ENCODE peak calls at places on chromosome 18, in five cellular contexts. One of them, this sample, is unnamed.

GRCh38 chr18:41594582-41594981 is 360.5 kb upstream of the PIK3C3 start:
- DNase-seq in transverse colon: no peak
- DNase-seq in HCT116: no peak
- DNase-seq in breast epithelium: no peak
- DNase-seq in HL-60: no peak
- DNase-seq in this sample: no peak

GRCh38 chr18:36420826-36421225 is 123.3 kb downstream of the FHOD3 start:
- DNase-seq in transverse colon: no peak
- DNase-seq in breast epithelium: no peak
- DNase-seq in HL-60: no peak
- DNase-seq in HCT116: no peak
- DNase-seq in this sample: no peak

GRCh38 chr18:37385846-37386435 is 179.7 kb downstream of the CELF4 start:
- DNase-seq in breast epithelium: no peak
- DNase-seq in transverse colon: no peak
- DNase-seq in HL-60: no peak
- DNase-seq in HCT116: peak
- DNase-seq in this sample: no peak

GRCh38 chr18:10950876-10951630 is 198.3 kb downstream of the PIEZO2 start:
- DNase-seq in breast epithelium: no peak
- DNase-seq in HL-60: no peak
- DNase-seq in HCT116: no peak
- DNase-seq in transverse colon: no peak
- DNase-seq in this sample: no peak

GRCh38 chr18:69161383-69162028 is 239.2 kb upstream of the DOK6 start:
- DNase-seq in breast epithelium: no peak
- DNase-seq in HL-60: no peak
- DNase-seq in HCT116: no peak
- DNase-seq in transverse colon: no peak
- DNase-seq in this sample: no peak

GRCh38 chr18:6414723-6415362 is at the start of gene L3MBTL4:
- DNase-seq in transverse colon: peak
- DNase-seq in HCT116: no peak
- DNase-seq in breast epithelium: peak
- DNase-seq in HL-60: no peak
- DNase-seq in this sample: peak

GRCh38 chr18:10379511-10379910 is 74.9 kb upstream of the APCDD1 start:
- DNase-seq in HL-60: no peak
- DNase-seq in transverse colon: no peak
- DNase-seq in HCT116: no peak
- DNase-seq in breast epithelium: no peak
- DNase-seq in this sample: no peak

GRCh38 chr18:54392621-54393023 is 34.9 kb downstream of the C18orf54 start:
- DNase-seq in HL-60: peak
- DNase-seq in HCT116: peak
- DNase-seq in breast epithelium: no peak
- DNase-seq in transverse colon: no peak
- DNase-seq in this sample: no peak

GRCh38 chr18:45628979-45629958 is 14.0 kb downstream of the SLC14A2 start:
- DNase-seq in transverse colon: no peak
- DNase-seq in HL-60: peak
- DNase-seq in breast epithelium: no peak
- DNase-seq in HCT116: no peak
- DNase-seq in this sample: no peak

GRCh38 chr18:68734311-68734710 is 19.4 kb upstream of the TMX3 start:
- DNase-seq in transverse colon: no peak
- DNase-seq in breast epithelium: no peak
- DNase-seq in HCT116: no peak
- DNase-seq in HL-60: no peak
- DNase-seq in this sample: no peak

GRCh38 chr18:13536578-13536977 is 189.8 kb downstream of the FAM210A start:
- DNase-seq in breast epithelium: no peak
- DNase-seq in HCT116: no peak
- DNase-seq in HL-60: no peak
- DNase-seq in transverse colon: no peak
- DNase-seq in this sample: no peak

GRCh38 chr18:35376742-35377695 is at the start of gene ZNF396:
- DNase-seq in HCT116: peak
- DNase-seq in transverse colon: peak
- DNase-seq in HL-60: peak
- DNase-seq in breast epithelium: peak
- DNase-seq in this sample: peak

DNA sequence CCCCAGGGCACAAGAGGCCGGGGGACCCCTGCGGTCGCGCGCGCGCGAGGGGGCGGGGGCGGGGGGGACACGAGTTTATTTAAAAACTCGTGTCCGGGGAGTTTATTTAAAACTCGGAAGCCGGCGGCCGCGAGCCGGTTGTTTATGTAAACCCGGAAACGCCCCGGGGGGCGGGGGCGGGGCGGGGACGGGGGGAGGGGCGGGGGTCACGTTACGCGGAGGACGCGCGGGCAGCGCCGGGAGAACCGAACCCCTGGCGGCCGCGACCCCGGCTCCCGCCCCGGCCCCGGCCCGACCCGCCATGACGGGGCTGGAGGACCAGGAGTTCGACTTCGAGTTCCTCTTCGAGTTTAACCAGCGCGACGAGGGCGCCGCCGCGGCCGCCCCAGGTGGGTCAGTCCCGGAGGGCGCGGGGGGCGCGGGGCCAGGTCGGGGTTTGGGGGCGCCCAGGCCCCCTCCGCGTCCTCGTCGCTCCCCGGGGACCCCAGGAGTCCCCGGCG is 4.4 kb downstream of the NFATC1 start:
- DNase-seq in HCT116: no peak
- DNase-seq in breast epithelium: no peak
- DNase-seq in HL-60: no peak
- DNase-seq in transverse colon: peak
- DNase-seq in this sample: peak
- TF ChIP-seq POLR2AphosphoS5 in HCT116: no peak
- TF ChIP-seq POLR2AphosphoS5 in breast epithelium: no peak
- TF ChIP-seq POLR2AphosphoS5 in HL-60: no peak
- TF ChIP-seq POLR2AphosphoS5 in transverse colon: no peak
- TF ChIP-seq POLR2AphosphoS5 in this sample: no peak

GRCh38 chr18:59898609-59899297 is 1.0 kb upstream of the PMAIP1 start:
- DNase-seq in HL-60: no peak
- DNase-seq in transverse colon: no peak
- DNase-seq in breast epithelium: no peak
- DNase-seq in HCT116: no peak
- DNase-seq in this sample: no peak

GRCh38 chr18:59900222-59901128 is 679 bp downstream of the PMAIP1 start:
- DNase-seq in breast epithelium: peak
- DNase-seq in transverse colon: peak
- DNase-seq in HL-60: no peak
- DNase-seq in HCT116: no peak
- DNase-seq in this sample: peak

GRCh38 chr18:59899298-59900221 is at the start of gene PMAIP1:
- DNase-seq in breast epithelium: peak
- DNase-seq in transverse colon: peak
- DNase-seq in HCT116: peak
- DNase-seq in HL-60: peak
- DNase-seq in this sample: peak

GRCh38 chr18:59898093-59898492 is 1.7 kb upstream of the PMAIP1 start:
- DNase-seq in breast epithelium: no peak
- DNase-seq in HL-60: no peak
- DNase-seq in HCT116: no peak
- DNase-seq in transverse colon: no peak
- DNase-seq in this sample: no peak

GRCh38 chr18:59897321-59897954 is 2.4 kb upstream of the PMAIP1 start:
- DNase-seq in HCT116: no peak
- DNase-seq in breast epithelium: no peak
- DNase-seq in transverse colon: no peak
- DNase-seq in HL-60: no peak
- DNase-seq in this sample: no peak
- TF ChIP-seq POLR2AphosphoS5 in HCT116: no peak
- TF ChIP-seq POLR2AphosphoS5 in breast epithelium: no peak
- TF ChIP-seq POLR2AphosphoS5 in transverse colon: no peak
- TF ChIP-seq POLR2AphosphoS5 in HL-60: no peak
- TF ChIP-seq POLR2AphosphoS5 in this sample: no peak

GRCh38 chr18:63319383-63320040 is at the start of gene BCL2:
- DNase-seq in transverse colon: peak
- DNase-seq in breast epithelium: peak
- DNase-seq in HL-60: no peak
- DNase-seq in HCT116: no peak
- DNase-seq in this sample: no peak
- TF ChIP-seq POLR2AphosphoS5 in transverse colon: peak
- TF ChIP-seq POLR2AphosphoS5 in breast epithelium: peak
- TF ChIP-seq POLR2AphosphoS5 in HL-60: peak
- TF ChIP-seq POLR2AphosphoS5 in HCT116: no peak
- TF ChIP-seq POLR2AphosphoS5 in this sample: no peak

DNA sequence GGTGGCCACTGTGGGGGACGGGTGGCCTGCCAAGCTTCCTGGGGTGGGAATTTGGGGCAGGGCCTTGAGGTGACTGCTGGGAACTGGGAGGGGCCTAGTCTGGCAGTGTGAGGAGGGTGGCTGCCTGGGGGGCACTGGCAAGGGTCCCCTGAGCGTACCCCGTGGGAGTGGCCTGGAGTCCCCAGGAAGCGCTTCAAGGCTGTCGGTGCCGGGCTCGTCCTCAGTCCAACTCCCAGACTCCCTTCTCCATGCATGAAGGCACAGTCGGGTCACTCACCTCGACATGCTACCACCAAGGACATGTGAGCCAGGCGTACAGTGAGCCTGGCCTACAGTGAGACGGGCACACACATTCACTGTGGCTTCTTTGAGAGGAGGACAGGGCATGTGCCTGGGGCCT is 105.3 kb downstream of the SMIM21 start:
- DNase-seq in HL-60: no peak
- DNase-seq in transverse colon: no peak
- DNase-seq in breast epithelium: no peak
- DNase-seq in HCT116: no peak
- DNase-seq in this sample: no peak
- TF ChIP-seq POLR2AphosphoS5 in HL-60: no peak
- TF ChIP-seq POLR2AphosphoS5 in transverse colon: no peak
- TF ChIP-seq POLR2AphosphoS5 in breast epithelium: no peak
- TF ChIP-seq POLR2AphosphoS5 in HCT116: no peak
- TF ChIP-seq POLR2AphosphoS5 in this sample: no peak

DNA sequence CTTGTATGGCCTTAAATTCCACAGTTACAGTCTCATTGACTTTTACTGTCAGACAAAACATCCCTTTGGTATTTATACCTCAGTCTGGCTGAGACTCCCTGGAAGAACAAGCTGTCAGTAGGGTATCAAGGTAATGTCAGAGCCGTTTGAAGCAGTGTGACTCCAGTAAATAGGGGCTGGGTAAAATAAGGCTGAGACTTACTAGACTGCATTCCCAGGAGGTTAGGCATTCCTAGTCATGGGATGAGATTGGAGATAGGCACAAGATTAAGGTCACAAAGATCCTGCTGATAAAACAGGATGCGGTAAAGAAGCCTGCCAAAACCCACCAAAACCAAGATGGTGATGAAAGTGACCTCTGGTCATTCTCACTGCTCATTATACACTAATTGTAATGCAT is 219.5 kb upstream of the SKOR2 start:
- DNase-seq in transverse colon: no peak
- DNase-seq in HCT116: no peak
- DNase-seq in breast epithelium: no peak
- DNase-seq in HL-60: no peak
- DNase-seq in this sample: no peak
- TF ChIP-seq POLR2AphosphoS5 in transverse colon: no peak
- TF ChIP-seq POLR2AphosphoS5 in HCT116: no peak
- TF ChIP-seq POLR2AphosphoS5 in breast epithelium: no peak
- TF ChIP-seq POLR2AphosphoS5 in HL-60: no peak
- TF ChIP-seq POLR2AphosphoS5 in this sample: no peak

GRCh38 chr18:78915446-78916008 is 64.1 kb upstream of the SALL3 start:
- DNase-seq in HCT116: no peak
- DNase-seq in transverse colon: no peak
- DNase-seq in breast epithelium: no peak
- DNase-seq in HL-60: no peak
- DNase-seq in this sample: no peak
- TF ChIP-seq POLR2AphosphoS5 in HCT116: no peak
- TF ChIP-seq POLR2AphosphoS5 in transverse colon: no peak
- TF ChIP-seq POLR2AphosphoS5 in breast epithelium: no peak
- TF ChIP-seq POLR2AphosphoS5 in HL-60: no peak
- TF ChIP-seq POLR2AphosphoS5 in this sample: no peak

DNA sequence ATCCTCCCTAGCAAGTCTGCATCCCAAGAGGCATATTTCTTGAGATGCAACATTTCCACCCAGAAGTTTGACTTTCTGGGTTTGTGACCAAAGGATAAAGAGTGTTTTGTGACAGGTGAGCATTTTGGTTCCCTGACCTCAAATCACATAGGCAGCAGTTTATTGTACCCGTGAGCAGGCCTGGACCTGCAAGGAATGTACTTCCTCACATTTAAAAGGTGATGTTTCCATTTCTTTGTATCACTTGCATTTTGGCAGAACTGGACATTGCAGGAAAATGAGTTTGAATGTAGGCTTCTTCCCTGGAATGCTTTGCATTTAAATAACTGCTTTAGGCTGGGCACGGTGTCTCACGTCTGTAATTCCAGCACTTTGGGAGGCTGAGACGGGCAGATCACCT is 160.7 kb downstream of the ALPK2 start:
- DNase-seq in HL-60: no peak
- DNase-seq in breast epithelium: no peak
- DNase-seq in HCT116: no peak
- DNase-seq in transverse colon: no peak
- DNase-seq in this sample: no peak
- TF ChIP-seq POLR2AphosphoS5 in HL-60: no peak
- TF ChIP-seq POLR2AphosphoS5 in breast epithelium: no peak
- TF ChIP-seq POLR2AphosphoS5 in HCT116: no peak
- TF ChIP-seq POLR2AphosphoS5 in transverse colon: no peak
- TF ChIP-seq POLR2AphosphoS5 in this sample: no peak

GRCh38 chr18:376307-376706 is 108.5 kb upstream of the THOC1 start:
- DNase-seq in breast epithelium: no peak
- DNase-seq in HCT116: no peak
- DNase-seq in transverse colon: no peak
- DNase-seq in HL-60: no peak
- DNase-seq in this sample: no peak

GRCh38 chr18:371616-371998 is 103.8 kb upstream of the THOC1 start:
- DNase-seq in breast epithelium: peak
- DNase-seq in transverse colon: no peak
- DNase-seq in HCT116: no peak
- DNase-seq in HL-60: no peak
- DNase-seq in this sample: no peak

GRCh38 chr18:377088-377487 is 109.2 kb upstream of the THOC1 start:
- DNase-seq in HL-60: no peak
- DNase-seq in transverse colon: no peak
- DNase-seq in HCT116: no peak
- DNase-seq in breast epithelium: no peak
- DNase-seq in this sample: no peak

GRCh38 chr18:378039-378438 is 110.2 kb upstream of the THOC1 start:
- DNase-seq in breast epithelium: no peak
- DNase-seq in HL-60: no peak
- DNase-seq in HCT116: no peak
- DNase-seq in transverse colon: no peak
- DNase-seq in this sample: no peak

GRCh38 chr18:374735-375168 is 106.9 kb upstream of the THOC1 start:
- DNase-seq in breast epithelium: no peak
- DNase-seq in HL-60: no peak
- DNase-seq in HCT116: no peak
- DNase-seq in transverse colon: no peak
- DNase-seq in this sample: peak
- TF ChIP-seq POLR2AphosphoS5 in breast epithelium: peak
- TF ChIP-seq POLR2AphosphoS5 in HL-60: no peak
- TF ChIP-seq POLR2AphosphoS5 in HCT116: no peak
- TF ChIP-seq POLR2AphosphoS5 in transverse colon: peak
- TF ChIP-seq POLR2AphosphoS5 in this sample: no peak

GRCh38 chr18:23087352-23087751 is 47.9 kb upstream of the CABLES1 start:
- DNase-seq in HL-60: no peak
- DNase-seq in transverse colon: no peak
- DNase-seq in breast epithelium: no peak
- DNase-seq in HCT116: no peak
- DNase-seq in this sample: no peak
- TF ChIP-seq POLR2AphosphoS5 in HL-60: no peak
- TF ChIP-seq POLR2AphosphoS5 in transverse colon: no peak
- TF ChIP-seq POLR2AphosphoS5 in breast epithelium: no peak
- TF ChIP-seq POLR2AphosphoS5 in HCT116: no peak
- TF ChIP-seq POLR2AphosphoS5 in this sample: no peak

GRCh38 chr18:657311-657997 is at the start of gene TYMS:
- DNase-seq in transverse colon: peak
- DNase-seq in breast epithelium: no peak
- DNase-seq in HCT116: peak
- DNase-seq in HL-60: peak
- DNase-seq in this sample: peak
- TF ChIP-seq POLR2AphosphoS5 in transverse colon: peak
- TF ChIP-seq POLR2AphosphoS5 in breast epithelium: no peak
- TF ChIP-seq POLR2AphosphoS5 in HCT116: peak
- TF ChIP-seq POLR2AphosphoS5 in HL-60: peak
- TF ChIP-seq POLR2AphosphoS5 in this sample: no peak

This sample was measured in GM12891.